ENCODE peak calls at places on chromosome 6, in seven cellular contexts. V is breast epithelium; S is cardiac muscle cell; P is Peyer's patch; T is CD8-positive, alpha-beta T cell; X is pancreas; W is right cardiac atrium. C is an unnamed sample. For H3K4me1, the result is how much of the 10 kb centered on the place peaks cover.

GRCh38 chr6:17610835-17611234 is 10.7 kb downstream of the FAM8A1 start:
- DNase-seq in T (no peak), P (no peak), W (no peak), X (no peak), V (no peak), S (no peak), C (no peak)

GRCh38 chr6:108966855-108967755 is 118.9 kb downstream of the ARMC2 start:
- DNase-seq in T (no peak), S (peak), W (peak), V (peak), X (no peak), P (no peak), C (peak)

GRCh38 chr6:96626749-96627353 is 63.9 kb downstream of the FHL5 start:
- DNase-seq in S (peak), X (no peak), V (no peak), T (no peak), W (no peak), P (no peak), C (peak)

GRCh38 chr6:140185991-140186390 is 811.5 kb upstream of the CITED2 start:
- DNase-seq in W (no peak), S (no peak), P (no peak), T (no peak), X (no peak), V (no peak), C (no peak)

GRCh38 chr6:121868191-121868590 is 432.7 kb downstream of the GJA1 start:
- DNase-seq in V (no peak), T (no peak), W (no peak), P (no peak), X (no peak), S (peak), C (no peak)

GRCh38 chr6:108492131-108492766 is 68.5 kb upstream of the FOXO3 start:
- DNase-seq in T (no peak), S (peak), X (no peak), P (no peak), W (no peak), V (no peak), C (peak)

GRCh38 chr6:127343753-127344659 is 597 bp upstream of the ECHDC1 start:
- DNase-seq in X (no peak), S (peak), W (no peak), T (no peak), V (no peak), P (no peak), C (peak)

GRCh38 chr6:131103869-131104268 is 31.4 kb upstream of the AKAP7 start:
- DNase-seq in P (peak), S (no peak), V (no peak), X (no peak), W (no peak), T (no peak), C (no peak)

GRCh38 chr6:100944644-100945043 is 63.5 kb upstream of the ASCC3 start:
- DNase-seq in V (no peak), W (no peak), P (no peak), X (no peak), S (no peak), T (no peak), C (peak)

GRCh38 chr6:38306915-38307314 is 332.8 kb downstream of the BTBD9 start:
- DNase-seq in P (no peak), S (no peak), W (no peak), V (no peak), T (no peak), X (no peak), C (peak)

GRCh38 chr6:168908166-168908565 is 345.5 kb downstream of the THBS2 start:
- DNase-seq in T (no peak), P (no peak), X (no peak), V (no peak), S (peak), W (no peak), C (no peak)

GRCh38 chr6:154872605-154873004 is 122.5 kb upstream of the TIAM2 start:
- DNase-seq in V (no peak), T (no peak), S (no peak), P (no peak), W (no peak), X (no peak), C (no peak)

GRCh38 chr6:139161169-139161568 is 26.3 kb downstream of the HECA start:
- DNase-seq in S (no peak), W (no peak), V (no peak), T (peak), P (peak), X (no peak), C (peak)

GRCh38 chr6:56488281-56488680 is 154.4 kb downstream of the DST start:
- DNase-seq in S (no peak), X (no peak), W (no peak), V (no peak), P (no peak), T (no peak), C (no peak)

GRCh38 chr6:156010-156409 is 136.3 kb upstream of the DUSP22 start:
- DNase-seq in W (no peak), V (no peak), P (no peak), T (no peak), X (no peak), S (no peak), C (no peak)

GRCh38 chr6:15493437-15494168 is 169.2 kb downstream of the DTNBP1 start:
- DNase-seq in S (no peak), X (no peak), W (no peak), T (no peak), V (no peak), P (no peak), C (no peak)

GRCh38 chr6:63527658-63528514 is 44.4 kb upstream of the LOC128125822 start:
- DNase-seq in S (peak), P (peak), X (peak), T (no peak), W (no peak), V (peak), C (peak)

GRCh38 chr6:3516094-3516493 is 59.2 kb upstream of the SLC22A23 start:
- DNase-seq in X (no peak), W (no peak), T (no peak), V (no peak), P (peak), S (no peak), C (no peak)

GRCh38 chr6:150492941-150493340 is 106.7 kb upstream of the PLEKHG1 start:
- DNase-seq in T (no peak), S (peak), P (no peak), V (peak), W (no peak), X (no peak), C (no peak)

GRCh38 chr6:150491796-150492142 is 107.9 kb upstream of the PLEKHG1 start:
- DNase-seq in V (no peak), X (no peak), T (no peak), S (no peak), W (no peak), P (no peak), C (no peak)

GRCh38 chr6:150492507-150492906 is 107.2 kb upstream of the PLEKHG1 start:
- DNase-seq in V (no peak), P (no peak), S (peak), W (no peak), T (no peak), X (no peak), C (peak)

GRCh38 chr6:150491131-150491795 is 108.4 kb upstream of the PLEKHG1 start:
- DNase-seq in X (no peak), W (no peak), V (no peak), S (peak), P (no peak), T (no peak), C (no peak)

GRCh38 chr6:150490586-150490985 is 109.1 kb upstream of the PLEKHG1 start:
- DNase-seq in T (no peak), X (no peak), V (peak), S (no peak), P (no peak), W (no peak), C (no peak)
- H3K4me3 ChIP-seq in T (no peak), X (no peak), V (no peak), S (no peak), P (no peak), W (no peak), C (no peak)

GRCh38 chr6:159012201-159012600 is 12.2 kb upstream of the RSPH3 start:
- DNase-seq in W (no peak), P (no peak), V (no peak), T (no peak), X (no peak), S (peak), C (no peak)

GRCh38 chr6:159014406-159014805 is 14.4 kb upstream of the RSPH3 start:
- DNase-seq in S (no peak), X (no peak), V (no peak), T (no peak), W (no peak), P (no peak), C (no peak)

GRCh38 chr6:159008656-159009288 is 8.8 kb upstream of the RSPH3 start:
- DNase-seq in T (peak), X (no peak), S (peak), P (no peak), W (no peak), V (no peak), C (no peak)

GRCh38 chr6:159017757-159018559 is 18.0 kb upstream of the RSPH3 start:
- DNase-seq in W (no peak), V (no peak), T (no peak), P (no peak), X (no peak), S (no peak), C (no peak)

GRCh38 chr6:159013229-159013628 is 13.2 kb upstream of the RSPH3 start:
- DNase-seq in T (no peak), V (no peak), X (no peak), W (no peak), P (no peak), S (peak), C (no peak)
- H3K27ac ChIP-seq in T (no peak), V (no peak), X (no peak), W (no peak), P (no peak), S (no peak), C (no peak)

DNA sequence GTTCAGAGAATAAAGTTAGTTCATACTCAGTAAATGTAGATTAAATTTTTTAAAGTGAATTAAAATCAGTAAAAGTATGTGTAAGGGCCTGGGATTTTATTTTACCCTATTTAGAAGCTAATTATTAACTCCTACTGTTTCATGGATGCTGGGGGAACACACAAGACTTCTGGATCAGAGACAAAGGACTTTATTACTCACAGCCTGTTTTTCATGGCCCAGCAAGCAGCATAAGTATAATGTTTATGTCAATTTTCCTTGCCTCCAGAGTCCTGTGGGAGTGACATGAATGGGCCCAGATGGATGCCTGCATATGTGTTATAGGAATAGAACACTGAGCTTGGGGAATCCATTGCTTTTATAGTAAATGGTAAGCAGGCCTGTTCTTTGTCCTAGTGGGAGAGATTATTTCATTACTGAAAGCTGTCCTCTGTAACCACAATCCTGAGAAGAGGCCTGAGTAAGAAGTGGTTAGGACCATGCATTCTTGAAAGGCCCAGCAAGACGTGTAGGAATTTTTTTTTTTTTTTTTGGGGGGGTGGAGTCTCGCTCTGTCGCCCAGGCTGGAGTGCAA is 25.5 kb downstream of the BLTP3A start:
- DNase-seq in V (no peak), T (no peak), P (no peak), W (no peak), S (no peak), X (no peak), C (no peak)
- H3K4me1 ChIP-seq in V (under half), T (under half), P (under half), W (under half), S (under half), X (under half), C (under half)

GRCh38 chr6:13859871-13860555 is 45.7 kb upstream of the MCUR1 start:
- DNase-seq in T (no peak), S (no peak), X (no peak), V (no peak), W (no peak), P (no peak), C (no peak)
- H3K4me3 ChIP-seq in T (no peak), S (peak), X (peak), V (peak), W (peak), P (no peak), C (no peak)